ENCODE peak calls at places on chromosomes 11 and 22, in eight cellular contexts. T is activated CD4-positive, alpha-beta memory T cell treated with anti-CD3 and anti-CD28 coated beads, Interleukin-2, amount 10 ng/mL, durations not matched to agents 7 days and 5 days; J is type B pancreatic cell; Z is OCI-LY7; H is astrocyte of the spinal cord; P is activated T-cell treated with anti-CD3 and anti-CD28 coated beads, Interleukin-2, amount 50 U/mL, for 48 hours; C is mucosa of descending colon; N is EH. K is an unnamed sample.

GRCh38 chr11:44305643-44306468 is 4.1 kb downstream of the ALX4 start:
- DNase-seq in T (peak; percentile 63), J (no peak), Z (no peak), H (no peak), P (no peak), C (no peak), N (peak; percentile 61), K (no peak)

GRCh38 chr11:21927628-21928027 is 265.3 kb upstream of the ANO5 start:
- DNase-seq in T (no peak), J (no peak), Z (no peak), H (no peak), P (no peak), C (no peak), N (no peak), K (no peak)

GRCh38 chr11:75422248-75423231 is 10.5 kb downstream of the KLHL35 start:
- DNase-seq in T (no peak), J (no peak), Z (no peak), H (no peak), P (no peak), C (no peak), N (no peak), K (no peak)

GRCh38 chr11:100094121-100094865 is 592.8 kb upstream of the ARHGAP42 start:
- DNase-seq in T (no peak), J (no peak), Z (no peak), H (no peak), P (no peak), C (no peak), N (no peak), K (no peak)

GRCh38 chr11:78061921-78062311 is 1.7 kb upstream of the THRSP start:
- DNase-seq in T (no peak), J (no peak), Z (no peak), H (no peak), P (no peak), C (no peak), N (no peak), K (no peak)

GRCh38 chr22:38109391-38110000 is 988 bp downstream of the BAIAP2L2 start:
- DNase-seq in T (no peak), J (peak; percentile 69), Z (peak; percentile 22), H (no peak), P (no peak), C (no peak), N (no peak), K (no peak)

GRCh38 chr22:40898850-40899357 is 37.0 kb upstream of the DNAJB7 start:
- DNase-seq in T (no peak), J (no peak), Z (peak; percentile 73), H (peak; percentile 72), P (no peak), C (no peak), N (peak; percentile 72), K (no peak)

GRCh38 chr11:96530473-96530872 is 140.7 kb downstream of the JRKL start:
- DNase-seq in T (no peak), J (no peak), Z (no peak), H (no peak), P (no peak), C (no peak), N (no peak), K (no peak)

GRCh38 chr22:46854125-46854870 is 91.8 kb downstream of the TBC1D22A start:
- DNase-seq in T (no peak), J (no peak), Z (no peak), H (no peak), P (no peak), C (no peak), N (no peak), K (no peak)

GRCh38 chr22:49604732-49605302 is 222.9 kb downstream of the BRD1 start:
- DNase-seq in T (no peak), J (no peak), Z (no peak), H (no peak), P (no peak), C (no peak), N (no peak), K (no peak)

GRCh38 chr11:114116357-114116756 is 56.8 kb downstream of the ZBTB16 start:
- DNase-seq in T (no peak), J (no peak), Z (no peak), H (no peak), P (no peak), C (no peak), N (no peak), K (no peak)

GRCh38 chr11:126790550-126790981 is 210.0 kb downstream of the KIRREL3 start:
- DNase-seq in T (no peak), J (no peak), Z (no peak), H (peak; percentile 89), P (no peak), C (no peak), N (peak; percentile 94), K (no peak)

GRCh38 chr11:79013509-79013908 is 427.3 kb downstream of the TENM4 start:
- DNase-seq in T (no peak), J (no peak), Z (no peak), H (no peak), P (no peak), C (no peak), N (peak; percentile 76), K (no peak)

GRCh38 chr22:17348464-17349103 is 20.7 kb upstream of the CECR2 start:
- DNase-seq in T (no peak), J (no peak), Z (no peak), H (no peak), P (no peak), C (no peak), N (no peak), K (no peak)

GRCh38 chr11:67355794-67356550 is 2.6 kb upstream of the POLD4 start:
- DNase-seq in T (no peak), J (no peak), Z (peak; percentile 60), H (no peak), P (no peak), C (peak; percentile 64), N (no peak), K (peak; percentile 86)

GRCh38 chr11:98568011-98568410 is 452.7 kb upstream of the CNTN5 start:
- DNase-seq in T (no peak), J (no peak), Z (no peak), H (peak; percentile 18), P (no peak), C (no peak), N (no peak), K (no peak)

GRCh38 chr22:25992331-25992730 is 176.9 kb upstream of the SEZ6L start:
- DNase-seq in T (no peak), J (no peak), Z (no peak), H (no peak), P (no peak), C (no peak), N (no peak), K (no peak)

GRCh38 chr11:64569300-64569970 is 21.6 kb upstream of the SLC22A12 start:
- DNase-seq in T (no peak), J (no peak), Z (no peak), H (no peak), P (no peak), C (no peak), N (no peak), K (no peak)

GRCh38 chr11:124825876-124826275 is 25.7 kb upstream of the MSANTD2 start:
- DNase-seq in T (no peak), J (no peak), Z (no peak), H (no peak), P (no peak), C (no peak), N (peak; percentile 26), K (no peak)

GRCh38 chr11:10792385-10793068 is 16.2 kb downstream of the EIF4G2 start:
- DNase-seq in T (peak; percentile 86), J (peak; percentile 90), Z (peak; percentile 82), H (peak; percentile 64), P (peak; percentile 92), C (peak; percentile 91), N (peak; percentile 77), K (no peak)

GRCh38 chr22:22210375-22210774 is 34.2 kb upstream of the VPREB1 start:
- DNase-seq in T (peak; percentile 78), J (no peak), Z (no peak), H (peak; percentile 61), P (peak; percentile 78), C (no peak), N (peak; percentile 41), K (no peak)

GRCh38 chr11:46381836-46382643 is 571 bp downstream of the MDK start:
- DNase-seq in T (no peak), J (no peak), Z (no peak), H (no peak), P (no peak), C (no peak), N (peak; percentile 31), K (no peak)

GRCh38 chr11:114413958-114414357 is 13.5 kb downstream of the RBM7 start:
- DNase-seq in T (no peak), J (no peak), Z (no peak), H (no peak), P (no peak), C (no peak), N (no peak), K (no peak)

GRCh38 chr11:3153291-3153861 is 11.7 kb downstream of the OSBPL5 start:
- DNase-seq in T (no peak), J (no peak), Z (no peak), H (peak; percentile 95), P (no peak), C (peak; percentile 68), N (peak; percentile 92), K (no peak)

GRCh38 chr22:25353516-25354445 is 134.3 kb downstream of the CRYBB2 start:
- DNase-seq in T (no peak), J (no peak), Z (no peak), H (no peak), P (no peak), C (no peak), N (no peak), K (no peak)